ENCODE peak calls at places on chromosome 4, in four cellular contexts. A is WTC11, K is K562, Q is HepG2. S is an unnamed sample.

GRCh38 chr4:17781072-17781830 is at the start of gene FAM184B:
- DNase-seq in A (peak), K (no peak), Q (no peak), S (no peak)

GRCh38 chr4:94332983-94333590 is 9.5 kb downstream of the HPGDS start:
- DNase-seq in A (no peak), Q (peak), K (peak), S (no peak)

GRCh38 chr4:176793060-176793605 is 411 bp upstream of the VEGFC start:
- DNase-seq in K (no peak), A (no peak), Q (no peak), S (no peak)

GRCh38 chr4:69888336-69888735 is 28.4 kb upstream of the SULT1E1 start:
- DNase-seq in Q (no peak), A (no peak), K (no peak), S (no peak)

GRCh38 chr4:6910340-6910959 is 824 bp downstream of the TBC1D14 start:
- DNase-seq in A (no peak), K (peak), Q (no peak), S (peak)

GRCh38 chr4:16687845-16688244 is 210.6 kb downstream of the LDB2 start:
- DNase-seq in K (no peak), Q (no peak), A (no peak), S (no peak)

GRCh38 chr4:113666386-113667114 is 95.0 kb downstream of the CAMK2D start:
- DNase-seq in K (no peak), A (no peak), Q (no peak), S (no peak)

GRCh38 chr4:47686294-47686872 is 151.5 kb downstream of the CORIN start:
- DNase-seq in Q (peak), K (peak), A (peak), S (peak)

GRCh38 chr4:84263415-84263814 is 235.7 kb downstream of the NKX6-1 start:
- DNase-seq in Q (no peak), K (no peak), A (no peak), S (no peak)

GRCh38 chr4:121822796-121823504 is 733 bp downstream of the CCNA2 start:
- DNase-seq in K (peak), Q (peak), A (peak), S (peak)

GRCh38 chr4:125765936-125766335 is 451.2 kb downstream of the FAT4 start:
- DNase-seq in Q (no peak), K (no peak), A (no peak), S (no peak)

GRCh38 chr4:86720508-86721068 is 126.5 kb downstream of the PTPN13 start:
- DNase-seq in A (no peak), K (no peak), Q (no peak), S (no peak)

GRCh38 chr4:151046609-151047008 is 31.5 kb upstream of the LRBA start:
- DNase-seq in A (no peak), K (no peak), Q (no peak), S (no peak)

GRCh38 chr4:20356565-20356964 is 104.9 kb downstream of the SLIT2 start:
- DNase-seq in A (no peak), Q (no peak), K (no peak), S (no peak)
- TF ChIP-seq ELF4 in A (no peak), Q (no peak), K (no peak), S (no peak)

GRCh38 chr4:106303548-106303947 is 12.5 kb downstream of the TBCK start:
- DNase-seq in Q (no peak), A (no peak), K (no peak), S (no peak)

GRCh38 chr4:106297636-106298035 is 18.4 kb downstream of the TBCK start:
- DNase-seq in K (no peak), A (no peak), Q (no peak), S (no peak)

GRCh38 chr4:106299977-106300376 is 16.0 kb downstream of the TBCK start:
- DNase-seq in Q (no peak), K (no peak), A (no peak), S (no peak)

GRCh38 chr4:106304632-106305031 is 11.4 kb downstream of the TBCK start:
- DNase-seq in K (no peak), A (no peak), Q (no peak), S (no peak)

GRCh38 chr4:106301393-106302084 is 14.5 kb downstream of the TBCK start:
- DNase-seq in Q (no peak), K (no peak), A (no peak), S (no peak)
- TF ChIP-seq ELF4 in Q (no peak), K (no peak), A (no peak), S (no peak)

GRCh38 chr4:128782076-128782715 is 27.3 kb upstream of the JADE1 start:
- DNase-seq in A (peak), K (peak), Q (peak), S (no peak)
- TF ChIP-seq ELF4 in A (no peak), K (no peak), Q (no peak), S (no peak)

GRCh38 chr4:123102897-123103489 is 180.6 kb upstream of the NUDT6 start:
- DNase-seq in Q (peak), K (peak), A (no peak), S (peak)
- TF ChIP-seq ELF4 in Q (no peak), K (no peak), A (no peak), S (no peak)

GRCh38 chr4:152590179-152591031 is 54.5 kb upstream of the FBXW7 start:
- DNase-seq in K (no peak), Q (no peak), A (no peak), S (peak)
- TF ChIP-seq ELF4 in K (no peak), Q (no peak), A (no peak), S (no peak)

GRCh38 chr4:3387154-3387942 is 54.4 kb upstream of the HGFAC start:
- DNase-seq in Q (no peak), K (no peak), A (no peak), S (no peak)
- TF ChIP-seq ELF4 in Q (no peak), K (no peak), A (no peak), S (no peak)

GRCh38 chr4:132395576-132395975 is 753.5 kb upstream of the PCDH10 start:
- DNase-seq in Q (no peak), A (no peak), K (no peak), S (no peak)

GRCh38 chr4:132396636-132397035 is 752.5 kb upstream of the PCDH10 start:
- DNase-seq in Q (no peak), A (no peak), K (no peak), S (no peak)
- TF ChIP-seq ELF4 in Q (no peak), A (no peak), K (no peak), S (no peak)

DNA sequence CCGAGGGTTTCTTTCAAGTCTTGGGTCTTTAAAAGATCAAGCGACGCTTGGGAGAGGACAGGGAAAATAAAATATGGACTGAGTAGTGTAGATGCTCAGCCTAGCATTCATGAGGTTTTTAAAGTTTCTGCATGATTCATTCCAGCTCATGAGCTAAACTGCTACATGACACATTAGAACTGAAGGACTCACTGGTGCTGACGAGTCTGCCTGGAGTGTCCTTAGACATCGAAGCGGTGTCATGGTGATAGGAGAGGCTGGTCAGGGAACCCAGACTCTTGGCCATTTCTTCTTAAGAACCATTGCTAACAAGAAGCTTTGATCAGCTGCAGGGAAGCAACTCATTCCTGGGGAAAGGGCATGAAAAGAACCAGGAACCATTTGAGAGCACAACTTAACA is 158.6 kb downstream of the TRIML1 start:
- DNase-seq in K (no peak), A (no peak), Q (no peak), S (no peak)
- TF ChIP-seq ELF4 in K (no peak), A (no peak), Q (no peak), S (no peak)

GRCh38 chr4:109879636-109880314 is 31.9 kb downstream of the LRIT3 start:
- DNase-seq in A (no peak), Q (no peak), K (no peak), S (no peak)
- TF ChIP-seq ELF4 in A (no peak), Q (no peak), K (no peak), S (no peak)